ENCODE peak calls at places on chromosomes 3 and 15, in eight cellular contexts. I is CD8-positive, alpha-beta T cell; W is Caco-2; B is AG09309; R is GM12865; E is A549; V is Panc1; K is HCT116. S is an unnamed sample.

GRCh38 chr3:156553705-156554356 is 1.1 kb downstream of the SSR3 start:
- DNase-seq in I (no peak), W (peak), B (peak), R (peak), E (peak), V (no peak), K (peak), S (no peak)

GRCh38 chr15:87144775-87145174 is 1065.1 kb downstream of the AGBL1 start:
- DNase-seq in I (no peak), W (no peak), B (peak), R (no peak), E (no peak), V (no peak), K (no peak), S (no peak)

GRCh38 chr15:66836476-66837030 is 134.5 kb downstream of the SMAD6 start:
- DNase-seq in I (no peak), W (no peak), B (no peak), R (no peak), E (no peak), V (no peak), K (no peak), S (no peak)

GRCh38 chr15:31447893-31448634 is 121.4 kb downstream of the KLF13 start:
- DNase-seq in I (no peak), W (no peak), B (no peak), R (no peak), E (no peak), V (no peak), K (no peak), S (no peak)

GRCh38 chr3:43632269-43632733 is 10.5 kb upstream of the ANO10 start:
- DNase-seq in I (no peak), W (no peak), B (no peak), R (no peak), E (peak), V (no peak), K (no peak), S (no peak)

GRCh38 chr3:196590279-196590678 is 21.8 kb downstream of the FBXO45 start:
- DNase-seq in I (no peak), W (no peak), B (no peak), R (no peak), E (no peak), V (no peak), K (no peak), S (no peak)

GRCh38 chr15:64507293-64507802 is 47.0 kb downstream of the ZNF609 start:
- DNase-seq in I (peak), W (peak), B (peak), R (peak), E (peak), V (no peak), K (no peak), S (peak)

GRCh38 chr15:62617741-62618140 is 424.8 kb upstream of the TPM1 start:
- DNase-seq in I (no peak), W (no peak), B (no peak), R (no peak), E (no peak), V (no peak), K (no peak), S (no peak)

GRCh38 chr3:76177650-76178049 is 392.3 kb upstream of the ZNF717 start:
- DNase-seq in I (no peak), W (no peak), B (no peak), R (no peak), E (no peak), V (no peak), K (no peak), S (no peak)

GRCh38 chr15:51288143-51289065 is 50.0 kb downstream of the CYP19A1 start:
- DNase-seq in I (no peak), W (peak), B (no peak), R (no peak), E (no peak), V (no peak), K (no peak), S (no peak)

GRCh38 chr3:193563999-193564398 is 9.3 kb upstream of the ATP13A4 start:
- DNase-seq in I (no peak), W (peak), B (no peak), R (peak), E (no peak), V (no peak), K (peak), S (no peak)

GRCh38 chr3:189967254-189967865 is 153.3 kb downstream of the P3H2 start:
- DNase-seq in I (peak), W (peak), B (no peak), R (peak), E (peak), V (peak), K (peak), S (no peak)

GRCh38 chr3:129665024-129665768 is 58.7 kb upstream of the PLXND1 start:
- DNase-seq in I (no peak), W (no peak), B (peak), R (no peak), E (peak), V (no peak), K (no peak), S (no peak)

GRCh38 chr15:38176155-38176554 is 76.5 kb upstream of the SPRED1 start:
- DNase-seq in I (no peak), W (no peak), B (peak), R (peak), E (no peak), V (no peak), K (no peak), S (peak)

DNA sequence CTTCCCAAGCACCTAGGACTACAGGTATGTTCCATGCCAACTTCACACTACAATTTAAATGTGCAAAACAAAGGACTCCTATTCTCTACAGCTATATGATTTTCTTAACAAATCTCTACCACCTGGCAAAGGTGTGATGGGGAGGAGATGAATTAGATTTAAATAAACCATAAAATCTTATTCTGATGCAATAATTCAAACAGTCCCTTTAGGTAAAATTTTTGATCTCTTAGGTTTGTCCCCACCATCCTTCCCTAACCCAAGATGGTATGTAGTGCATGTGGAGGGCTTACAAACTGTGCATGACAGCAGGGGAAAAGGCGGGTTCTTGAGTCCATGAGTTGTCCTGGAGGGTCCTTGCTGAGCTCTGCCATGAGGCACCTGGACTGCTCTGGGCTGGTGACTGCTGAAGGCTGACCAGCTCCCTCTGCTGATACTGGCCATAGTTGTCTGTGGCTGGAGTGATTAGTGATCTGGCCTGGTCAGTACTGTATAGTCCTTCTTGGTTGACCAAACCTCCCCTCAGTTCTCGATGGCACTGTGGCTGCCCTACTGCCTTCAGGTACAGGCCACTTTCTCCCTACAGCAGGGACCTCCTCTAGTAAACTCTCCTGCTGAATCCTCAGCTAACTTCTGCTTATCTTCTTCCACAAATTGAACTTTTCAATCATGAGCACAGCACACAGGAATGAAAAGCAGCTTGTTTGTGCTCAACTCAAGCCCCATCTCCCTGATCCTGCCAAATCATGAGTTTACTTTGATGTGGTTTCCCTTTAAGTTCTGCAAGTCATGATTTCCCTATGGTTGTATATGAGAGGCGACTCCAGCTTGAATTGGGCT is 30.1 kb downstream of the CFAP161 start:
- DNase-seq in I (no peak), W (peak), B (peak), R (no peak), E (peak), V (no peak), K (no peak), S (no peak)
- TF ChIP-seq CTCF in I (no peak), W (peak), B (peak), R (no peak), E (no peak), V (peak), K (no peak), S (no peak)

DNA sequence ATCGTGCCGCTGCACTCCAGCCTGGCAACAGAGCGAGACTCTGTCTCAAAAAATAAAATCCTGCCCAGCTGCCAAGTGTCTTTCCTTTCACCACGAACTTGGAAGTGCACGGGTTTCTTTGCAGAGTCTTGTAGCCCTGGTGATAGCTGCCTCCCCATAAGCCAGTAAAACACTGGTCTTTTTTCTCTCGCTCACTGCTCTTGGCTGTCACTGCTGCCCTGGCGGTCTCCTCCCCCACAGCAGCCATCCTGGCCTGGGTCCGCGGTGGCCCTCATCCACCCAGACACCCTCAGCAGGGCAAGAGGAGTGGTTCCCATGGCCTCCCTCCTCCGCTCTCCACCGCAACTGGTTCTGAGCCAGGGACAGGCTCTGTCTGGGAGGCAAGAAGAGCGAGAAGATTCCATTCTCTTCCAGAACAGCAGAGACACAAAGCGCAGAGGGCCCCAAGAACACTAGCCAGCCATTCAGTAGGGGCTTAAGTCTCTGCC is 44.4 kb downstream of the KLHL25 start:
- DNase-seq in I (no peak), W (no peak), B (no peak), R (no peak), E (no peak), V (no peak), K (no peak), S (no peak)
- H3K4me3 ChIP-seq in I (no peak), W (no peak), B (no peak), R (no peak), E (no peak), V (no peak), K (no peak), S (no peak)

GRCh38 chr3:33146791-33147445 is 33.1 kb downstream of the CRTAP start:
- DNase-seq in I (no peak), W (no peak), B (peak), R (no peak), E (no peak), V (no peak), K (no peak), S (no peak)
- TF ChIP-seq CTCF in I (no peak), W (no peak), B (no peak), R (no peak), E (no peak), V (no peak), K (no peak), S (no peak)

GRCh38 chr3:16441306-16441898 is 72.1 kb downstream of the RFTN1 start:
- DNase-seq in I (no peak), W (no peak), B (peak), R (no peak), E (no peak), V (no peak), K (no peak), S (no peak)
- H3K4me3 ChIP-seq in I (no peak), W (no peak), B (no peak), R (no peak), E (no peak), V (no peak), K (no peak), S (no peak)